ENCODE peak calls at places on chromosomes 11 and 22, in nine cellular contexts. One of them, this sample, is unnamed.

GRCh38 chr22:47630741-47631534 is 868.5 kb downstream of the TBC1D22A start:
- DNase-seq in AG09319: no peak
- DNase-seq in CD8-positive, alpha-beta T cell: no peak
- DNase-seq in MCF 10A: no peak
- DNase-seq in HCT116: no peak
- DNase-seq in endodermal cell: no peak
- DNase-seq in stomach: peak; percentile 20
- DNase-seq in fibroblast of pulmonary artery: no peak
- DNase-seq in fibroblast of mammary gland: no peak
- DNase-seq in this sample: no peak

GRCh38 chr11:68053117-68053516 is 14.3 kb downstream of the TCIRG1 start:
- DNase-seq in AG09319: no peak
- DNase-seq in fibroblast of mammary gland: no peak
- DNase-seq in endodermal cell: peak; percentile 59
- DNase-seq in stomach: no peak
- DNase-seq in MCF 10A: no peak
- DNase-seq in HCT116: no peak
- DNase-seq in fibroblast of pulmonary artery: no peak
- DNase-seq in CD8-positive, alpha-beta T cell: no peak
- DNase-seq in this sample: no peak

GRCh38 chr22:44625981-44626687 is 75.9 kb upstream of the PRR5 start:
- DNase-seq in CD8-positive, alpha-beta T cell: peak; percentile 75
- DNase-seq in fibroblast of pulmonary artery: peak; percentile 63
- DNase-seq in fibroblast of mammary gland: peak; percentile 48
- DNase-seq in MCF 10A: peak; percentile 67
- DNase-seq in HCT116: peak; percentile 38
- DNase-seq in AG09319: no peak
- DNase-seq in stomach: peak; percentile 79
- DNase-seq in endodermal cell: peak; percentile 93
- DNase-seq in this sample: peak; percentile 77

GRCh38 chr11:9748361-9748970 is 84.6 kb downstream of the SWAP70 start:
- DNase-seq in MCF 10A: peak; percentile 75
- DNase-seq in fibroblast of mammary gland: peak; percentile 78
- DNase-seq in stomach: peak; percentile 42
- DNase-seq in HCT116: peak; percentile 70
- DNase-seq in CD8-positive, alpha-beta T cell: peak; percentile 55
- DNase-seq in fibroblast of pulmonary artery: peak; percentile 89
- DNase-seq in endodermal cell: peak; percentile 77
- DNase-seq in AG09319: peak; percentile 34
- DNase-seq in this sample: no peak

GRCh38 chr11:30762188-30762587 is 176.0 kb upstream of the MPPED2 start:
- DNase-seq in MCF 10A: no peak
- DNase-seq in endodermal cell: no peak
- DNase-seq in stomach: no peak
- DNase-seq in AG09319: no peak
- DNase-seq in HCT116: no peak
- DNase-seq in fibroblast of mammary gland: no peak
- DNase-seq in fibroblast of pulmonary artery: no peak
- DNase-seq in CD8-positive, alpha-beta T cell: no peak
- DNase-seq in this sample: no peak

GRCh38 chr22:47163876-47164513 is 401.5 kb downstream of the TBC1D22A start:
- DNase-seq in CD8-positive, alpha-beta T cell: no peak
- DNase-seq in fibroblast of mammary gland: no peak
- DNase-seq in fibroblast of pulmonary artery: no peak
- DNase-seq in HCT116: no peak
- DNase-seq in AG09319: no peak
- DNase-seq in endodermal cell: peak; percentile 28
- DNase-seq in stomach: no peak
- DNase-seq in MCF 10A: no peak
- DNase-seq in this sample: peak; percentile 9

GRCh38 chr11:45665206-45665932 is at the start of gene CHST1:
- DNase-seq in CD8-positive, alpha-beta T cell: no peak
- DNase-seq in MCF 10A: no peak
- DNase-seq in endodermal cell: peak; percentile 76
- DNase-seq in stomach: peak; percentile 67
- DNase-seq in HCT116: no peak
- DNase-seq in fibroblast of pulmonary artery: peak; percentile 32
- DNase-seq in AG09319: no peak
- DNase-seq in fibroblast of mammary gland: no peak
- DNase-seq in this sample: no peak

GRCh38 chr11:57348636-57349323 is 10.6 kb downstream of the P2RX3 start:
- DNase-seq in MCF 10A: no peak
- DNase-seq in endodermal cell: no peak
- DNase-seq in HCT116: no peak
- DNase-seq in fibroblast of pulmonary artery: no peak
- DNase-seq in AG09319: no peak
- DNase-seq in stomach: no peak
- DNase-seq in CD8-positive, alpha-beta T cell: no peak
- DNase-seq in fibroblast of mammary gland: peak; percentile 17
- DNase-seq in this sample: no peak

GRCh38 chr11:57513446-57513795 is 2.1 kb downstream of the SLC43A1 start:
- DNase-seq in fibroblast of mammary gland: no peak
- DNase-seq in endodermal cell: no peak
- DNase-seq in HCT116: no peak
- DNase-seq in fibroblast of pulmonary artery: no peak
- DNase-seq in AG09319: no peak
- DNase-seq in MCF 10A: no peak
- DNase-seq in stomach: no peak
- DNase-seq in CD8-positive, alpha-beta T cell: no peak
- DNase-seq in this sample: no peak

GRCh38 chr11:126129681-126130671 is 67.3 kb upstream of the CDON start:
- DNase-seq in fibroblast of pulmonary artery: no peak
- DNase-seq in CD8-positive, alpha-beta T cell: no peak
- DNase-seq in AG09319: no peak
- DNase-seq in stomach: no peak
- DNase-seq in HCT116: no peak
- DNase-seq in fibroblast of mammary gland: no peak
- DNase-seq in MCF 10A: no peak
- DNase-seq in endodermal cell: peak; percentile 40
- DNase-seq in this sample: no peak

GRCh38 chr11:1082346-1082727 is 7.7 kb downstream of the MUC2 start:
- DNase-seq in AG09319: no peak
- DNase-seq in CD8-positive, alpha-beta T cell: no peak
- DNase-seq in fibroblast of mammary gland: no peak
- DNase-seq in endodermal cell: peak; percentile 44
- DNase-seq in fibroblast of pulmonary artery: no peak
- DNase-seq in stomach: no peak
- DNase-seq in HCT116: no peak
- DNase-seq in MCF 10A: no peak
- DNase-seq in this sample: no peak

GRCh38 chr11:47177846-47178245 is 1.2 kb upstream of the ARFGAP2 start:
- DNase-seq in fibroblast of mammary gland: no peak
- DNase-seq in MCF 10A: no peak
- DNase-seq in fibroblast of pulmonary artery: no peak
- DNase-seq in HCT116: no peak
- DNase-seq in endodermal cell: no peak
- DNase-seq in stomach: no peak
- DNase-seq in CD8-positive, alpha-beta T cell: no peak
- DNase-seq in AG09319: no peak
- DNase-seq in this sample: no peak

GRCh38 chr11:94654201-94654600 is 87.0 kb downstream of the PIWIL4 start:
- DNase-seq in HCT116: no peak
- DNase-seq in fibroblast of mammary gland: no peak
- DNase-seq in endodermal cell: peak; percentile 60
- DNase-seq in CD8-positive, alpha-beta T cell: no peak
- DNase-seq in MCF 10A: no peak
- DNase-seq in fibroblast of pulmonary artery: no peak
- DNase-seq in AG09319: no peak
- DNase-seq in stomach: no peak
- DNase-seq in this sample: no peak

DNA sequence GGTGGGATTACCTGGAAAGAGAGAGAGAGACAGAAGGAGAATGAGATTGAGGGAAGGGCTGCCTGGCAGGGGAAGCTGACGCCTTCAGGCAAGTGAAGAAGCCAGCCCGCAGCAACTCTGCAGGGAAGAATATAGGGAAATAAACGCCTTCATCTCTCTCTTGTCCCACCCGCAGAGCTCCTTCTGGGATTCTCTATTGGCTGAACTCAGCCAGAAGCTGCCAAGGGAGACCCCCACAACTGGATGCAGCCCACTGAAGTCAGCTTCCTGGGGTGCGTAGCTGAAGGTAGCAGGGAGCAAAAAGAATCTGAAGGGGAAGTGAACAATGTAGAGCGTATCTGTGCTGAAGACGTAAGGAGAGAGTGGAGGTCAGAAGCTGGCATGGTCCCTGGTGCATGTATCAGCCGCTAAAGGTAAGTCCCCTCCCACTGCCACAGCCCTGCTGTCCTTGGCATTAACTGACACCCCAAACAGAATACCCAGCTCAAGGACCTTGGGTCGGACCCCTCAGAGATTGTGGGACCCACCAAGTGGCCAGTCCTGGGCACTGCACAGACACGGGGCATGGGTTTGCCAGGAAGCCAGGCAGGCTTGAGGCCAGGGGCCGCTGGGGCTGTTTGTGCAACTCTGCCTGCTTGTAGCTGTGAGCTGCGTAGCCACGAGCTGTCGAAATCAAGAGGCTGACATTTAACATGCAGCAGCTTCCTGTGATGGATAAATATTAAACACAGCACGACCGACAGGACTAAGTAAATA is 469.9 kb downstream of the MN1 start:
- DNase-seq in stomach: peak; percentile 34
- DNase-seq in endodermal cell: peak; percentile 85
- DNase-seq in fibroblast of mammary gland: peak; percentile 28
- DNase-seq in MCF 10A: peak; percentile 39
- DNase-seq in AG09319: no peak
- DNase-seq in HCT116: no peak
- DNase-seq in CD8-positive, alpha-beta T cell: no peak
- DNase-seq in fibroblast of pulmonary artery: peak; percentile 84
- DNase-seq in this sample: peak; percentile 23
- TF ChIP-seq CTCF in stomach: no peak
- TF ChIP-seq CTCF in endodermal cell: peak; percentile 69
- TF ChIP-seq CTCF in fibroblast of mammary gland: peak; percentile 32
- TF ChIP-seq CTCF in MCF 10A: no peak
- TF ChIP-seq CTCF in AG09319: peak; percentile 36
- TF ChIP-seq CTCF in HCT116: peak; percentile 34
- TF ChIP-seq CTCF in CD8-positive, alpha-beta T cell: no peak
- TF ChIP-seq CTCF in fibroblast of pulmonary artery: peak; percentile 69
- TF ChIP-seq CTCF in this sample: peak; percentile 49

GRCh38 chr11:75502138-75502537 is 23.6 kb downstream of the GDPD5 start:
- DNase-seq in endodermal cell: no peak
- DNase-seq in MCF 10A: no peak
- DNase-seq in CD8-positive, alpha-beta T cell: no peak
- DNase-seq in stomach: no peak
- DNase-seq in HCT116: no peak
- DNase-seq in fibroblast of mammary gland: no peak
- DNase-seq in fibroblast of pulmonary artery: peak; percentile 43
- DNase-seq in AG09319: no peak
- DNase-seq in this sample: no peak
- TF ChIP-seq CTCF in endodermal cell: no peak
- TF ChIP-seq CTCF in MCF 10A: no peak
- TF ChIP-seq CTCF in CD8-positive, alpha-beta T cell: no peak
- TF ChIP-seq CTCF in stomach: no peak
- TF ChIP-seq CTCF in HCT116: no peak
- TF ChIP-seq CTCF in fibroblast of mammary gland: no peak
- TF ChIP-seq CTCF in fibroblast of pulmonary artery: no peak
- TF ChIP-seq CTCF in AG09319: no peak
- TF ChIP-seq CTCF in this sample: no peak

DNA sequence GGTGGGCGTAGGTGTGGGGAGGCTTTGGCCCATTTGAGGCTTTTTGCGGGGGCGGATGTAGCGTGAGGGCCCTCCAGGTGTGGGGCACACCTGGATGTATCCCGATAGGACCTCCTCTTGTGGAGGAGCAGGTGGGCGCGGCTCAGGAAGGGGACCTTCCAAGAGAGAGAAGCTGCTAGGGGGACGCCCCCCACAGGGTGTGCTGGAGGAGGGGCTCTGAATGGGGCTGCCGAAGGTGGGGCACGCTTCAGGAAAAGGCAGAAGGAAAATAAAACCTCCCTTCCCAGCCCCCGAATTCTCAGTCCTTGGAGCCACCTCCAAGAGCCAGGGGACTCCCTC is 621 bp downstream of the SGSM1 start:
- DNase-seq in CD8-positive, alpha-beta T cell: no peak
- DNase-seq in stomach: no peak
- DNase-seq in endodermal cell: no peak
- DNase-seq in HCT116: no peak
- DNase-seq in AG09319: no peak
- DNase-seq in MCF 10A: no peak
- DNase-seq in fibroblast of mammary gland: no peak
- DNase-seq in fibroblast of pulmonary artery: no peak
- DNase-seq in this sample: no peak
- TF ChIP-seq CTCF in CD8-positive, alpha-beta T cell: no peak
- TF ChIP-seq CTCF in stomach: no peak
- TF ChIP-seq CTCF in endodermal cell: no peak
- TF ChIP-seq CTCF in HCT116: no peak
- TF ChIP-seq CTCF in AG09319: no peak
- TF ChIP-seq CTCF in MCF 10A: no peak
- TF ChIP-seq CTCF in fibroblast of mammary gland: no peak
- TF ChIP-seq CTCF in fibroblast of pulmonary artery: no peak
- TF ChIP-seq CTCF in this sample: no peak

GRCh38 chr11:130877532-130877931 is 38.7 kb downstream of the SNX19 start:
- DNase-seq in CD8-positive, alpha-beta T cell: no peak
- DNase-seq in fibroblast of pulmonary artery: no peak
- DNase-seq in endodermal cell: no peak
- DNase-seq in stomach: no peak
- DNase-seq in AG09319: no peak
- DNase-seq in fibroblast of mammary gland: no peak
- DNase-seq in HCT116: no peak
- DNase-seq in MCF 10A: no peak
- DNase-seq in this sample: no peak

GRCh38 chr11:130881475-130882137 is 34.7 kb downstream of the SNX19 start:
- DNase-seq in MCF 10A: no peak
- DNase-seq in CD8-positive, alpha-beta T cell: no peak
- DNase-seq in AG09319: no peak
- DNase-seq in fibroblast of pulmonary artery: no peak
- DNase-seq in stomach: no peak
- DNase-seq in endodermal cell: no peak
- DNase-seq in HCT116: no peak
- DNase-seq in fibroblast of mammary gland: no peak
- DNase-seq in this sample: no peak

GRCh38 chr11:130886704-130887103 is 29.6 kb downstream of the SNX19 start:
- DNase-seq in endodermal cell: no peak
- DNase-seq in HCT116: no peak
- DNase-seq in fibroblast of mammary gland: no peak
- DNase-seq in CD8-positive, alpha-beta T cell: no peak
- DNase-seq in MCF 10A: no peak
- DNase-seq in stomach: no peak
- DNase-seq in fibroblast of pulmonary artery: no peak
- DNase-seq in AG09319: no peak
- DNase-seq in this sample: no peak

GRCh38 chr11:130879836-130880235 is 36.4 kb downstream of the SNX19 start:
- DNase-seq in fibroblast of pulmonary artery: no peak
- DNase-seq in fibroblast of mammary gland: no peak
- DNase-seq in HCT116: no peak
- DNase-seq in MCF 10A: no peak
- DNase-seq in AG09319: no peak
- DNase-seq in CD8-positive, alpha-beta T cell: no peak
- DNase-seq in stomach: no peak
- DNase-seq in endodermal cell: no peak
- DNase-seq in this sample: no peak

DNA sequence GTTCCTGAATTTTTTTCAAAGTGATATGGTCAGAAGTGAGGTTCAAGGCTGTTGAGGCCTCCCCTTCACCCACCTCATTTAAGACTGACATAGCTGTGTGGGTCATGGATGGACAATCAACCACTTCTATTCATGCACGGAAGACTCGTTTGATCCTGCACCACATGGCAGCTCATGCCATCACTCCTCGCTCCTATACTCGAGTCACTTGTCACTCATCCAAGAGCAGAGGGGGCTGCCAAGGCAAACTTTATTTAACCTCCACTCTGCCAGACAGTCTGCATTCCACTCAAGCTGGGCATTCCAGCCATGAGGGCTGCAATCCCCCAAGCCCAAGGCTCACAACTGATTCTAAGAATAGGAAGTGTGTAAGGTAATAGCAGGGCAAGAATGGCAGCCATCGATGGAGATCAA is 34.1 kb downstream of the SNX19 start:
- DNase-seq in endodermal cell: no peak
- DNase-seq in stomach: no peak
- DNase-seq in HCT116: no peak
- DNase-seq in AG09319: no peak
- DNase-seq in MCF 10A: no peak
- DNase-seq in fibroblast of mammary gland: no peak
- DNase-seq in CD8-positive, alpha-beta T cell: no peak
- DNase-seq in fibroblast of pulmonary artery: no peak
- DNase-seq in this sample: no peak
- TF ChIP-seq CTCF in endodermal cell: no peak
- TF ChIP-seq CTCF in stomach: no peak
- TF ChIP-seq CTCF in HCT116: no peak
- TF ChIP-seq CTCF in AG09319: no peak
- TF ChIP-seq CTCF in MCF 10A: no peak
- TF ChIP-seq CTCF in fibroblast of mammary gland: no peak
- TF ChIP-seq CTCF in CD8-positive, alpha-beta T cell: no peak
- TF ChIP-seq CTCF in fibroblast of pulmonary artery: no peak
- TF ChIP-seq CTCF in this sample: no peak

This sample was measured in neural crest cell.